ENCODE peak calls at places on chromosome 1, in seven cellular contexts. E is activated B cell treated with CpG ODN at 0.5 μM for 24 hours, L is GM04504, R is cerebellar cortex, U is pancreas, N is Caki2, B is iris pigment epithelial cell. Y is an unnamed sample.

GRCh38 chr1:107991371-107992066 is 26.5 kb upstream of the VAV3 start:
- DNase-seq in N (no peak), L (peak; percentile 34), B (no peak), E (no peak), U (no peak), R (no peak), Y (peak; percentile 32)

GRCh38 chr1:23720256-23720995 is 22.8 kb upstream of the ELOA start:
- DNase-seq in L (no peak), E (peak; percentile 41), N (no peak), R (no peak), U (no peak), B (no peak), Y (no peak)

GRCh38 chr1:36760081-36760480 is 274.2 kb downstream of the GRIK3 start:
- DNase-seq in R (no peak), B (no peak), U (no peak), N (no peak), E (no peak), L (no peak), Y (no peak)

GRCh38 chr1:117436528-117436927 is 69.3 kb downstream of the MAN1A2 start:
- DNase-seq in L (no peak), B (peak; percentile 29), E (no peak), N (no peak), U (no peak), R (no peak), Y (peak; percentile 48)

GRCh38 chr1:54371038-54371935 is 34.9 kb downstream of the SSBP3 start:
- DNase-seq in L (no peak), R (peak; percentile 71), U (peak; percentile 63), E (no peak), N (no peak), B (no peak), Y (no peak)

GRCh38 chr1:182174202-182174855 is 112.8 kb upstream of the ZNF648 start:
- DNase-seq in U (no peak), N (no peak), R (no peak), E (no peak), L (no peak), B (no peak), Y (no peak)

GRCh38 chr1:167121375-167122120 is 27.7 kb downstream of the STYXL2 start:
- DNase-seq in N (no peak), U (peak; percentile 31), E (no peak), L (no peak), B (peak; percentile 15), R (peak; percentile 83), Y (peak; percentile 28)

GRCh38 chr1:183735069-183735860 is 69.7 kb upstream of the RGL1 start:
- DNase-seq in L (no peak), R (no peak), E (no peak), N (no peak), B (peak; percentile 24), U (no peak), Y (no peak)

GRCh38 chr1:34366875-34367624 is 190.3 kb downstream of the C1orf94 start:
- DNase-seq in L (no peak), E (no peak), R (no peak), U (no peak), B (no peak), N (no peak), Y (no peak)

GRCh38 chr1:16146888-16147614 is 8.8 kb downstream of the EPHA2 start:
- DNase-seq in N (peak; percentile 53), E (no peak), B (no peak), U (no peak), R (no peak), L (no peak), Y (no peak)

GRCh38 chr1:84742653-84743052 is 52.4 kb upstream of the SSX2IP start:
- DNase-seq in R (no peak), B (no peak), U (no peak), E (no peak), N (no peak), L (no peak), Y (no peak)

GRCh38 chr1:53482441-53483153 is 23.4 kb downstream of the DMRTB1 start:
- DNase-seq in U (no peak), N (no peak), L (no peak), B (no peak), E (no peak), R (no peak), Y (no peak)

GRCh38 chr1:110067957-110068645 is 2.4 kb downstream of the ALX3 start:
- DNase-seq in N (no peak), E (no peak), L (no peak), B (no peak), U (no peak), R (no peak), Y (no peak)

GRCh38 chr1:10900265-10900651 is 103.8 kb upstream of the CASZ1 start:
- DNase-seq in E (no peak), R (no peak), B (no peak), N (no peak), U (no peak), L (no peak), Y (no peak)

GRCh38 chr1:169392406-169392805 is 24.4 kb downstream of the BLZF1 start:
- DNase-seq in R (no peak), L (no peak), E (no peak), U (no peak), N (no peak), B (no peak), Y (no peak)

GRCh38 chr1:194616835-194617234 is 1430.4 kb upstream of the B3GALT2 start:
- DNase-seq in B (no peak), U (no peak), N (no peak), R (no peak), L (no peak), E (no peak), Y (no peak)

GRCh38 chr1:54681396-54681795 is 34.3 kb upstream of the TTC4 start:
- DNase-seq in N (peak; percentile 28), U (no peak), L (no peak), B (peak; percentile 23), R (no peak), E (no peak), Y (no peak)

GRCh38 chr1:7616076-7616833 is 154.8 kb upstream of the VAMP3 start:
- DNase-seq in B (peak; percentile 26), R (peak; percentile 22), L (peak; percentile 11), E (no peak), N (peak; percentile 16), U (no peak), Y (no peak)

GRCh38 chr1:15304708-15305326 is 57.8 kb downstream of the FHAD1 start:
- DNase-seq in L (no peak), U (peak; percentile 62), N (peak; percentile 46), E (peak; percentile 48), B (peak; percentile 48), R (peak; percentile 72), Y (peak; percentile 56)

GRCh38 chr1:1345860-1346500 is 3.2 kb downstream of the DVL1 start:
- DNase-seq in U (no peak), E (no peak), R (no peak), L (no peak), B (no peak), N (no peak), Y (no peak)

GRCh38 chr1:215744419-215744818 is 177.3 kb downstream of the KCTD3 start:
- DNase-seq in R (no peak), E (no peak), N (no peak), U (no peak), L (no peak), B (peak; percentile 6), Y (no peak)

GRCh38 chr1:150981805-150982712 is at the start of gene ANXA9:
- DNase-seq in L (no peak), R (no peak), U (peak; percentile 60), E (no peak), B (no peak), N (no peak), Y (no peak)

GRCh38 chr1:244896550-244896949 is 32.2 kb upstream of the HNRNPU start:
- DNase-seq in B (peak; percentile 74), N (peak; percentile 8), E (no peak), L (no peak), U (no peak), R (no peak), Y (no peak)

GRCh38 chr1:46315669-46316403 is 12.3 kb downstream of the UQCRH start:
- DNase-seq in N (peak; percentile 29), B (peak; percentile 55), R (no peak), L (no peak), E (no peak), U (no peak), Y (no peak)